ENCODE peak calls at places on chromosomes 11 and 22, in six cellular contexts. A is spleen, D is IMR-90, K is GM12878, L is right lobe of liver, U is K562. I is an unnamed sample.

GRCh38 chr11:64121637-64122410 is 44.1 kb downstream of the MACROD1 start:
- DNase-seq in U (no peak), D (peak; percentile 95), K (no peak), L (no peak), A (no peak), I (no peak)

GRCh38 chr11:118892964-118893363 is 9.3 kb downstream of the CXCR5 start:
- DNase-seq in L (no peak), D (no peak), A (peak; percentile 77), K (no peak), U (no peak), I (no peak)

GRCh38 chr11:12552677-12553076 is 121.5 kb upstream of the TEAD1 start:
- DNase-seq in K (no peak), A (no peak), L (no peak), D (peak; percentile 90), U (no peak), I (no peak)

GRCh38 chr11:96051820-96052219 is 127.9 kb upstream of the MTMR2 start:
- DNase-seq in U (no peak), A (no peak), L (no peak), D (no peak), K (peak; percentile 73), I (no peak)

GRCh38 chr11:117333921-117334320 is 6.3 kb downstream of the CEP164 start:
- DNase-seq in D (no peak), U (no peak), K (no peak), A (no peak), L (no peak), I (no peak)

GRCh38 chr22:27219036-27219435 is 561.6 kb downstream of the MIAT start:
- DNase-seq in L (no peak), U (no peak), D (no peak), A (no peak), K (no peak), I (no peak)

GRCh38 chr11:16239130-16240105 is 116.9 kb downstream of the SOX6 start:
- DNase-seq in U (no peak), K (no peak), L (no peak), A (no peak), D (peak; percentile 48), I (no peak)

GRCh38 chr11:67253872-67254624 is 12.2 kb upstream of the GRK2 start:
- DNase-seq in U (no peak), A (no peak), D (no peak), K (no peak), L (no peak), I (no peak)

GRCh38 chr11:64745219-64745522 is 1.2 kb upstream of the RASGRP2 start:
- DNase-seq in D (no peak), L (peak; percentile 89), K (no peak), U (no peak), A (peak; percentile 100), I (peak; percentile 66)

GRCh38 chr11:123494195-123495050 is 64.4 kb downstream of the GRAMD1B start:
- DNase-seq in A (no peak), U (no peak), L (no peak), D (peak; percentile 69), K (no peak), I (no peak)

GRCh38 chr11:73402834-73403185 is 26.6 kb downstream of the RELT start:
- DNase-seq in U (no peak), D (no peak), K (no peak), A (no peak), L (peak; percentile 12), I (no peak)

GRCh38 chr22:45318558-45319318 is 9.0 kb downstream of the FAM118A start:
- DNase-seq in K (peak; percentile 46), U (no peak), L (no peak), D (peak; percentile 70), A (no peak), I (no peak)

GRCh38 chr22:47296405-47297260 is 534.2 kb downstream of the TBC1D22A start:
- DNase-seq in D (no peak), L (no peak), U (no peak), A (no peak), K (no peak), I (no peak)
- H3K9me3 ChIP-seq in D (peaks cover 7% of the 10 kb centered on the region), L (no peaks in the 10 kb centered on the region), U (no peaks in the 10 kb centered on the region), A (no peaks in the 10 kb centered on the region), K (no peaks in the 10 kb centered on the region), I (no peaks in the 10 kb centered on the region)

DNA sequence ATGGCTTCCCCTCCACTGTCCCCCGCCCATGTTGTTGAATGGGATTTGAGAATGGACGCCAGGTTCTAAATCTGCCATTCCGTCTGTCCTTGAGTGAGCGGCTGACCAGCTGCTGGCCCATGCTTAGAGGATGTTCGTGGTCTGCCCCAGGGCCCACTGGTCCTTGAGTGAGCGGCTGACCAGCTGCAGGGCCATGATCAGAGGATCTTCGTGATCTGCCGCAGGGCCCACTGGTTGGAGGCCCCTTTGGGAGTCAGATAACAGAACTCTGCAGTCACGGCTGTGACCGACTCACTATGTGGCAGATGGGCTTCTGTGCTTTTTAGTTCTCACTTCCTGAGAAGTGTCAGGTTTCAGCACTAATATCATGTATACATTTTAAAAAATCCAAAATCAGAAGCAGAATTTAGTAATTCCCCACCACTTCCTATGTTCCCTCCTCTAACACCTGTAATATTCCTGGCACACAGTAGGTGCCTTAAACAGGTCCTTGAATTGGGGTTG is 54.1 kb downstream of the MICAL3 start:
- DNase-seq in K (no peak), A (peak; percentile 60), L (no peak), U (peak; percentile 46), D (peak; percentile 85), I (peak; percentile 47)
- H3K27ac ChIP-seq in K (no peak overlapping the region), A (peak overlapping the region; percentile 58), L (peak overlapping the region; percentile 18), U (no peak overlapping the region), D (peak overlapping the region; percentile 81), I (peak overlapping the region; percentile 62)

GRCh38 chr22:37566903-37567798 is 6.9 kb downstream of the CDC42EP1 start:
- DNase-seq in D (peak; percentile 46), L (peak; percentile 92), U (no peak), K (peak; percentile 84), A (peak; percentile 98), I (peak; percentile 76)
- TF ChIP-seq POLR2A in D (peak; percentile 21), L (peak; percentile 36), U (peak; percentile 20), K (no peak), A (no peak), I (no peak)

GRCh38 chr22:48647051-48647450 is 1180.6 kb downstream of the BRD1 start:
- DNase-seq in L (no peak), U (no peak), D (no peak), K (no peak), A (no peak), I (no peak)

GRCh38 chr22:48646216-48646925 is 1181.3 kb downstream of the BRD1 start:
- DNase-seq in K (no peak), A (no peak), D (no peak), U (no peak), L (no peak), I (no peak)

GRCh38 chr22:48649466-48649865 is 1178.2 kb downstream of the BRD1 start:
- DNase-seq in U (no peak), K (no peak), D (no peak), A (no peak), L (no peak), I (no peak)

GRCh38 chr22:48649031-48649430 is 1178.6 kb downstream of the BRD1 start:
- DNase-seq in U (no peak), D (no peak), A (no peak), K (no peak), L (no peak), I (no peak)

GRCh38 chr22:48647606-48648515 is 1179.8 kb downstream of the BRD1 start:
- DNase-seq in L (no peak), U (no peak), A (no peak), D (no peak), K (no peak), I (no peak)
- H3K9me3 ChIP-seq in L (no peaks in the 10 kb centered on the region), U (no peaks in the 10 kb centered on the region), A (no peaks in the 10 kb centered on the region), D (peaks cover 71% of the 10 kb centered on the region), K (no peaks in the 10 kb centered on the region), I (no peaks in the 10 kb centered on the region)

I was measured in adrenal gland.